ENCODE peak calls at places on chromosomes 5 and 9, in four cellular contexts. J is ELR, O is lower leg skin, D is substantia nigra. N is an unnamed sample.

GRCh38 chr5:1508679-1509290 is 15.0 kb downstream of the LPCAT1 start:
- DNase-seq in O (peak), D (no peak), J (no peak), N (no peak)

GRCh38 chr5:136001531-136001930 is 27.3 kb upstream of the TGFBI start:
- DNase-seq in O (no peak), J (no peak), D (no peak), N (no peak)

GRCh38 chr5:176700239-176700847 is 53.1 kb downstream of the TSPAN17 start:
- DNase-seq in J (peak), O (no peak), D (no peak), N (peak)

GRCh38 chr5:61519728-61520277 is 187.7 kb downstream of the ZSWIM6 start:
- DNase-seq in O (no peak), D (no peak), J (no peak), N (no peak)

GRCh38 chr9:78234810-78235209 is 1.1 kb upstream of the CEP78 start:
- DNase-seq in D (no peak), O (no peak), J (peak), N (no peak)

GRCh38 chr5:157999696-158000095 is 140.8 kb upstream of the CLINT1 start:
- DNase-seq in D (no peak), O (no peak), J (no peak), N (no peak)

GRCh38 chr9:72886386-72886785 is 66.5 kb downstream of the ALDH1A1 start:
- DNase-seq in O (no peak), J (no peak), D (no peak), N (no peak)

GRCh38 chr5:148740966-148741742 is 85.3 kb upstream of the ADRB2 start:
- DNase-seq in O (no peak), D (no peak), J (peak), N (no peak)

GRCh38 chr5:131258733-131259132 is 5.1 kb upstream of the CDC42SE2 start:
- DNase-seq in O (no peak), D (no peak), J (no peak), N (no peak)

GRCh38 chr5:61370496-61370895 is 38.4 kb downstream of the ZSWIM6 start:
- DNase-seq in J (no peak), D (no peak), O (no peak), N (no peak)

GRCh38 chr5:73939535-73939934 is 313.5 kb downstream of the ARHGEF28 start:
- DNase-seq in J (peak), D (no peak), O (no peak), N (no peak)

GRCh38 chr5:160269017-160269416 is 39.7 kb downstream of the FABP6 start:
- DNase-seq in D (no peak), J (peak), O (peak), N (no peak)

GRCh38 chr9:684055-684949 is 157.2 kb upstream of the DMRT1 start:
- DNase-seq in J (peak), O (no peak), D (no peak), N (peak)

GRCh38 chr5:33338336-33339110 is 102.2 kb upstream of the TARS1 start:
- DNase-seq in J (no peak), O (no peak), D (no peak), N (no peak)

GRCh38 chr9:122844137-122844536 is 15.7 kb upstream of the PDCL start:
- DNase-seq in J (no peak), D (no peak), O (no peak), N (no peak)

GRCh38 chr9:93291536-93292287 is 107.8 kb downstream of the WNK2 start:
- DNase-seq in D (no peak), J (no peak), O (peak), N (no peak)

N was measured in nephron progenitor cell.